ENCODE peak calls at places on chromosomes 5 and 9, in ten cellular contexts. F is body of pancreas, H is uterus, W is tibial nerve, E is heart left ventricle, L is ovary, X is stomach, N is A549, J is adrenal gland, S is IMR-90. I is an unnamed sample.

GRCh38 chr9:105044458-105044857 is 116.5 kb upstream of the ABCA1 start:
- DNase-seq in F (peak; percentile 37), H (no peak), W (no peak), E (peak; percentile 70), L (no peak), X (no peak), N (no peak), J (peak; percentile 86), S (no peak), I (no peak)

GRCh38 chr5:137481596-137481995 is 17.5 kb downstream of the SPOCK1 start:
- DNase-seq in F (no peak), H (no peak), W (no peak), E (no peak), L (no peak), X (no peak), N (no peak), J (no peak), S (no peak), I (no peak)

GRCh38 chr9:95091574-95091970 is 225.9 kb downstream of the FANCC start:
- DNase-seq in F (no peak), H (no peak), W (no peak), E (peak; percentile 32), L (no peak), X (no peak), N (no peak), J (no peak), S (peak; percentile 53), I (peak; percentile 47)

GRCh38 chr5:84382363-84383295 is 2.1 kb downstream of the EDIL3 start:
- DNase-seq in F (peak; percentile 21), H (peak; percentile 41), W (peak; percentile 19), E (peak; percentile 54), L (peak; percentile 19), X (no peak), N (no peak), J (no peak), S (peak; percentile 53), I (peak; percentile 57)

GRCh38 chr5:115098041-115098702 is 71.5 kb downstream of the TRIM36 start:
- DNase-seq in F (peak; percentile 19), H (no peak), W (peak; percentile 16), E (no peak), L (no peak), X (no peak), N (peak; percentile 44), J (peak; percentile 62), S (peak; percentile 60), I (no peak)

GRCh38 chr5:31935702-31936347 is 238.3 kb downstream of the GOLPH3 start:
- DNase-seq in F (peak; percentile 21), H (peak; percentile 37), W (no peak), E (no peak), L (peak; percentile 63), X (peak; percentile 48), N (no peak), J (peak; percentile 50), S (no peak), I (no peak)

GRCh38 chr5:122978068-122978467 is 58.5 kb downstream of the PPIC start:
- DNase-seq in F (no peak), H (no peak), W (no peak), E (no peak), L (no peak), X (no peak), N (no peak), J (no peak), S (no peak), I (no peak)

GRCh38 chr5:136022965-136023364 is 5.8 kb upstream of the TGFBI start:
- DNase-seq in F (no peak), H (no peak), W (no peak), E (no peak), L (no peak), X (no peak), N (no peak), J (peak; percentile 10), S (no peak), I (no peak)

GRCh38 chr5:14419686-14420085 is 161.9 kb upstream of the OTULINL start:
- DNase-seq in F (no peak), H (no peak), W (no peak), E (no peak), L (no peak), X (no peak), N (no peak), J (no peak), S (no peak), I (no peak)

GRCh38 chr5:14424011-14424685 is 157.4 kb upstream of the OTULINL start:
- DNase-seq in F (no peak), H (no peak), W (no peak), E (no peak), L (no peak), X (no peak), N (no peak), J (no peak), S (no peak), I (no peak)

GRCh38 chr5:14420136-14420808 is 161.3 kb upstream of the OTULINL start:
- DNase-seq in F (no peak), H (no peak), W (no peak), E (no peak), L (no peak), X (no peak), N (no peak), J (no peak), S (peak; percentile 53), I (no peak)

GRCh38 chr5:14425581-14425980 is 156.0 kb upstream of the OTULINL start:
- DNase-seq in F (no peak), H (no peak), W (no peak), E (no peak), L (no peak), X (no peak), N (no peak), J (no peak), S (no peak), I (no peak)

DNA sequence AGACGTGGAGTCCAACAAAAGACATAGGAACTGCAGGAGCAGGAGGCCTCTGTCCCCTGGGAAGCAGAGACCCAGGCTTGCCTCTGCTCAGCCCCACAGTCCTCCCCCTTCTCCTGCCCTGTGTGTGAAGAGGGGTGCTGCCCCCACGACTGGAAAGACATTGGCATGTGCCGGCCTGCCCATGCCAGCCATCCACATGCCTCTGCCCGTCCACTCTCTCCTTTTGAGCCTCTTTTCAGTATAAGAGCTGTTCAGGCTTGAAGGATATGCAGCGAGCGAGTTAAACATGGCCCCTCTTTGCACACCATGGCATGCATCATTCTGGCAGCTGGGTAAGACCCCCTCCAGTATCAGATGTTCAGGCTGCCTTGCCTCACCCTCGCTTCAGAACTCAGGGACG is 159.7 kb upstream of the OTULINL start:
- DNase-seq in F (no peak), H (no peak), W (no peak), E (no peak), L (no peak), X (no peak), N (no peak), J (no peak), S (no peak), I (no peak)
- H3K4me1 ChIP-seq in F (no peaks in the 10 kb centered on the region), H (no peaks in the 10 kb centered on the region), W (no peaks in the 10 kb centered on the region), E (peaks cover 13% of the 10 kb centered on the region), L (peaks cover 12% of the 10 kb centered on the region), X (peaks cover 13% of the 10 kb centered on the region), N (no peaks in the 10 kb centered on the region), J (no peaks in the 10 kb centered on the region), S (peaks cover 29% of the 10 kb centered on the region), I (no peaks in the 10 kb centered on the region)

DNA sequence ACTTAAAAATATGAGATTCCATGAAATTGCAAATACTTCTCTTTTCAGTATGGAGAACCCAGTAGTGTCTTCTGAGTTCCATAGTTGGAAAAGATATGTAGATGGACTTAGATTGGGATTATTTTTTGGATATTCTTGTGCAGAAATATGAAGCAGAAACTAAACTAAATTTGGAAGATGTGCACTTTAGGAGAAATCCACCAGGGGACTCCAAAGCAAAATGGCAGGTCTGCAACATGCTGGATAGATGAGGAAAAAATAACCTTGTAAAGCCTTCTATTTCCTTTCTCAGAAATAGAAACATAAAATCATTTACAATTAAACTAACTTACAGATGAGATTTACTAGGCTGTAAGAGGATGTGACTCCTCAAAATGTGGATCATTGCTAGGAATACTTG is 49.2 kb upstream of the MINAR2 start:
- DNase-seq in F (no peak), H (no peak), W (no peak), E (no peak), L (no peak), X (no peak), N (no peak), J (no peak), S (no peak), I (no peak)
- TF ChIP-seq CTCF in F (no peak), H (no peak), W (no peak), E (no peak), L (no peak), X (no peak), N (no peak), J (peak; percentile 27), S (no peak), I (no peak)

GRCh38 chr9:120860083-120860482 is 16.9 kb downstream of the PHF19 start:
- DNase-seq in F (no peak), H (no peak), W (no peak), E (no peak), L (no peak), X (no peak), N (no peak), J (no peak), S (no peak), I (no peak)

GRCh38 chr9:120864719-120865118 is 12.3 kb downstream of the PHF19 start:
- DNase-seq in F (no peak), H (no peak), W (no peak), E (no peak), L (no peak), X (no peak), N (no peak), J (no peak), S (no peak), I (no peak)

GRCh38 chr9:120861935-120862334 is 15.1 kb downstream of the PHF19 start:
- DNase-seq in F (no peak), H (no peak), W (no peak), E (no peak), L (no peak), X (no peak), N (no peak), J (no peak), S (no peak), I (no peak)

GRCh38 chr9:120863833-120864232 is 13.2 kb downstream of the PHF19 start:
- DNase-seq in F (no peak), H (no peak), W (no peak), E (no peak), L (no peak), X (no peak), N (no peak), J (no peak), S (no peak), I (no peak)

DNA sequence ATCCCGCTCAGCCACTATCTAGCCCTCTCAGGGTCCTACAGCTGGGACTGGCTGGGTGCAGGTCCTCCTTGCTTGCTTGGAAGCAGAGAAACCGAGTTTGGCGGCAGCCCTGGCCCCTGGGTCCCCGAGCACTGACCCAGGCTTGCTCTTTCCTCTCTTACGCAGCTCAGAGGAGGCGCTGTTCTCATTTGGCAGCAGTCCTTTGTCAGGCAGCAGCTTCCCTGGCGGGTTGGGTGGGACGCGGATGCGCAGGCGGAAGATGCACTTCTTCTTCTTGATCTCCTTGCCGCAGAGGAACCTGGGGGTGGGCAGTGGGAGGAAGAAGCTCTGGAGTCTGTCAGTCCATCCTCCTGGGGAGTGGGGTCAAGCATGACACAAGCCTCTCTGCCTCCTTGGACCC is 14.5 kb downstream of the PHF19 start:
- DNase-seq in F (no peak), H (no peak), W (no peak), E (no peak), L (no peak), X (no peak), N (no peak), J (no peak), S (no peak), I (no peak)
- TF ChIP-seq POLR2A in F (no peak), H (no peak), W (no peak), E (no peak), L (no peak), X (no peak), N (no peak), J (no peak), S (no peak), I (no peak)

DNA sequence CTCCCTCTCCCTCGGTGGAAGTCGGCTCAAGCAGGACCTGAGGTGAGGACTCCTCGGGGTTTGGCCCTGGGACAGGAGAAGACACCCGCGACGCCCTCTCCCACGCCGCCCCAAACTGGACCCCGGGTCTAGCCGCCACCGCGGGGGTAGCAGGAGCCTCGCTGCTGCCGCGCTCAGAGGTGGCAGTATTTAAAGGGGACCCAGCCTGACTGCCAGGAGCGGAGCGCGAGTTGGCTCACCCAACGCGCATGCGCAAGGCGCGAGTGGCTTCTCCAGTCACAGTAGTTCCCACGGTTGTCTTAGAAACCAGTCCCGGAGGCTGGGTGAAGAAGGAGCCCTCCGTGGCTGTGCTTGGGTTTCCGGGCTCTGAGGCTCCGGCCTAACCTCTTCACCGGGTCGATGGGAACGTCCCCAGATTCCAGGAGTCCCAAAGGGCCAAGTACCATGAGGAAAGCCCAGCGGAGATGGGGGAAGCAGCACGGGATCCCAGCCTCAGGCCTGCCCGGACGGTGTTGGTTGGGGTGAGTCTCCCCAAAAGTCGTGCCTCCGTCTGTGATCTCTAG is 477.8 kb downstream of the SPATA31A7 start:
- DNase-seq in F (no peak), H (no peak), W (no peak), E (no peak), L (no peak), X (no peak), N (no peak), J (no peak), S (no peak), I (no peak)
- H3K4me1 ChIP-seq in F (no peaks in the 10 kb centered on the region), H (no peaks in the 10 kb centered on the region), W (no peaks in the 10 kb centered on the region), E (no peaks in the 10 kb centered on the region), L (no peaks in the 10 kb centered on the region), X (no peaks in the 10 kb centered on the region), N (no peaks in the 10 kb centered on the region), J (no peaks in the 10 kb centered on the region), S (no peaks in the 10 kb centered on the region), I (no peaks in the 10 kb centered on the region)

I was measured in Peyer's patch.